ENCODE peak calls at places on chromosomes 12 and 14, in five cellular contexts. One of them, this sample, is unnamed.

GRCh38 chr12:79547044-79547734 is 143.6 kb downstream of the PAWR start:
- DNase-seq in HepG2: peak; percentile 93
- DNase-seq in H1: peak; percentile 86
- DNase-seq in K562: no peak
- DNase-seq in SK-N-SH: no peak
- DNase-seq in this sample: peak; percentile 78

GRCh38 chr12:128323115-128323514 is 56.1 kb downstream of the TMEM132C start:
- DNase-seq in HepG2: no peak
- DNase-seq in H1: no peak
- DNase-seq in K562: no peak
- DNase-seq in SK-N-SH: no peak
- DNase-seq in this sample: no peak

GRCh38 chr12:4089147-4089606 is 184.4 kb upstream of the CCND2 start:
- DNase-seq in HepG2: no peak
- DNase-seq in H1: no peak
- DNase-seq in K562: no peak
- DNase-seq in SK-N-SH: no peak
- DNase-seq in this sample: no peak

GRCh38 chr12:125533434-125534029 is 468.3 kb downstream of the AACS start:
- DNase-seq in HepG2: peak; percentile 11
- DNase-seq in H1: peak; percentile 50
- DNase-seq in K562: peak; percentile 70
- DNase-seq in SK-N-SH: peak; percentile 80
- DNase-seq in this sample: no peak

GRCh38 chr14:105487986-105488777 is 1.5 kb downstream of the CRIP1 start:
- DNase-seq in HepG2: no peak
- DNase-seq in H1: no peak
- DNase-seq in K562: no peak
- DNase-seq in SK-N-SH: no peak
- DNase-seq in this sample: no peak

GRCh38 chr12:119988788-119989618 is at the start of gene BICDL1:
- DNase-seq in HepG2: peak; percentile 67
- DNase-seq in H1: peak; percentile 93
- DNase-seq in K562: peak; percentile 95
- DNase-seq in SK-N-SH: peak; percentile 91
- DNase-seq in this sample: peak; percentile 93

GRCh38 chr14:22752422-22752821 is 14.1 kb upstream of the OXA1L start:
- DNase-seq in HepG2: peak; percentile 68
- DNase-seq in H1: no peak
- DNase-seq in K562: no peak
- DNase-seq in SK-N-SH: no peak
- DNase-seq in this sample: no peak

GRCh38 chr12:62719027-62719426 is 215.9 kb downstream of the PPM1H start:
- DNase-seq in HepG2: no peak
- DNase-seq in H1: no peak
- DNase-seq in K562: no peak
- DNase-seq in SK-N-SH: no peak
- DNase-seq in this sample: no peak

GRCh38 chr12:95218852-95219171 is 1.2 kb downstream of the VEZT start:
- DNase-seq in HepG2: no peak
- DNase-seq in H1: no peak
- DNase-seq in K562: no peak
- DNase-seq in SK-N-SH: no peak
- DNase-seq in this sample: no peak

DNA sequence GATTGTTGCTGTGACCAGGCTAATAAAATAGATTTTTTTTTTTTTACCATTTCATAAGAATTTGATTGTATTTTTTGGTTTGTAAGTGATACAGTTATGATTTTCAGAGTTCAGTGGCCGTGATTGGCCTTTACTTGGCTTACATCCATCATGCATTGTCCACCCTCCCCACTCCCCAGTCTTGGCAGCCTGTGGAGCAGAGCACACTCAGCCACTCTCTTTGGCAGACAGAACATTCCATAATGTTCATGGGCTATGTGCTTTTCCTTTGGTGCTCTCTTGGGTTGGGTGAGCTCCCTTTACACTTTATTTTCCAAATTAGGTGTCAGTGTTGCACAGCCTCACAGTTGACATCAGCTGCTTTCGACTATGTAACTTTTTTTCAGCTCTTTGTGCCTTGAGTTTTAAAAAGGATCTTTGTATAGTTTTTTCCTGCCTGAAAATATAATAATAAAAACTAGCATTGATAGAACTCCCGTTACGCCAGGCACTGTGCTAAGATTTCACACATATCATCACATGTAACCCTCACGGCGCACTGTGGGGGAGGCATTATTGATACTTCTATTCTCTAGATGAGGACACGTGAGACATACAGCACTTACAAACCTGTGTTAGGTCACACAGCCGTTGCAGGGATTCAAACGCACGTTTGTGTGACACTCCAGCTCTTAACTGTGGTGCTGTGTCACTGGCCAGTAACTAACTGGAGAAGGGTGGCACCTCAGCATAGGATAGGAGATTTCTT is 21.5 kb downstream of the SUDS3 start:
- DNase-seq in HepG2: no peak
- DNase-seq in H1: no peak
- DNase-seq in K562: no peak
- DNase-seq in SK-N-SH: no peak
- DNase-seq in this sample: no peak
- TF ChIP-seq YY1 in HepG2: no peak
- TF ChIP-seq YY1 in H1: no peak
- TF ChIP-seq YY1 in K562: no peak
- TF ChIP-seq YY1 in SK-N-SH: no peak
- TF ChIP-seq YY1 in this sample: no peak

GRCh38 chr12:123513805-123514204 is 19.7 kb downstream of the RILPL1 start:
- DNase-seq in HepG2: no peak
- DNase-seq in H1: no peak
- DNase-seq in K562: no peak
- DNase-seq in SK-N-SH: no peak
- DNase-seq in this sample: no peak

GRCh38 chr12:123516221-123516780 is 17.2 kb downstream of the RILPL1 start:
- DNase-seq in HepG2: no peak
- DNase-seq in H1: no peak
- DNase-seq in K562: no peak
- DNase-seq in SK-N-SH: no peak
- DNase-seq in this sample: no peak

DNA sequence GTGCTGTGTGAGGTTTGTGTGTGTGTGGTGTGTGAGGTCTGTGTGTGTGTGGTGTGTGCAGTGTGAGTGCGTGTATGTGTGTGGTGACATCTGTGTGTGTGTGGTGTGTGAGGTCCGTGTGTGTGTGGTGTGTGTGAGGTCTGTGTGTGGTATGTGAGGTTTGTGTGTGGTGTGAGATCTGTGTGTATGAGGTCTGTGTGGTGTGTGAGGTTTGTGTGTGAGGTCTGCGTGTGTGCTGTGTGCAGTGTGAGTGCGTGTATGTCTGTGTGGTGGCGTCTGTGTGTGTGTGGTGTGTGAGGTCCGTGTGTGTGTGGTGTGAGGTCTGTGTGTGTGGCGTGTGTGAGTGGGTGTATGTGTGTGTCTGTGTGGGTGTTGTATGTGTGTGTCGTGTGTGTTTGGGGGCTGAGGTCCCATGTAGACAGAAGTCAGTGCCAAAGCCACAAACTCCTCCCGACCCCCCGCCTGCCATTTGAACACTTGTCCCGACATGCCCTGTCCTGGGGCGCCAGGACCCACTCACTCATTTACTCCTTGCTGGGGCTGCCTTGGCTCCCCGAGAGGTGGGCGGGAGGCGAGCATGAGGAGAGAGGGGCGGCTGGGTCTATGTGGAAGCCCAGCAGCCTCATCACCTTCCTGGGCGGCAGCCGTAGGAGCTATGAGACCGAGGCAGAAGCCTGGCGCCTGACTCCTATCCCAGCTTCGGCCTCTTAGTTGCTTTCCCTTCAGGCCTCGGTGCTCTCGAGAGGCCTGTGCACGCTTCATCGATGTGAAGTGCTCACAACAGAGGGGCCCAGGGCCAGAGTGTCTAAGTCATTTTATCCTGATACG is 20.5 kb downstream of the RILPL1 start:
- DNase-seq in HepG2: no peak
- DNase-seq in H1: no peak
- DNase-seq in K562: no peak
- DNase-seq in SK-N-SH: no peak
- DNase-seq in this sample: no peak
- H3K27ac ChIP-seq in HepG2: peak overlapping the region; percentile 48
- H3K27ac ChIP-seq in H1: peak overlapping the region; percentile 33
- H3K27ac ChIP-seq in K562: no peak overlapping the region
- H3K27ac ChIP-seq in SK-N-SH: no peak overlapping the region
- H3K27ac ChIP-seq in this sample: peak overlapping the region; percentile 42

GRCh38 chr12:26937443-26937862 is 328 bp downstream of the INTS13 start:
- DNase-seq in HepG2: no peak
- DNase-seq in H1: no peak
- DNase-seq in K562: no peak
- DNase-seq in SK-N-SH: no peak
- DNase-seq in this sample: no peak

GRCh38 chr12:26935636-26936378 is 2.0 kb downstream of the INTS13 start:
- DNase-seq in HepG2: no peak
- DNase-seq in H1: no peak
- DNase-seq in K562: no peak
- DNase-seq in SK-N-SH: no peak
- DNase-seq in this sample: no peak

GRCh38 chr12:26937863-26938659 is at the start of the genes FGFR1OP2 and INTS13:
- DNase-seq in HepG2: peak; percentile 98
- DNase-seq in H1: peak; percentile 90
- DNase-seq in K562: peak; percentile 95
- DNase-seq in SK-N-SH: peak; percentile 94
- DNase-seq in this sample: peak; percentile 97

GRCh38 chr12:26938660-26939185 is 453 bp downstream of the FGFR1OP2 start:
- DNase-seq in HepG2: peak; percentile 35
- DNase-seq in H1: no peak
- DNase-seq in K562: no peak
- DNase-seq in SK-N-SH: no peak
- DNase-seq in this sample: peak; percentile 3

GRCh38 chr12:26936559-26937442 is 980 bp downstream of the INTS13 start:
- DNase-seq in HepG2: no peak
- DNase-seq in H1: no peak
- DNase-seq in K562: no peak
- DNase-seq in SK-N-SH: no peak
- DNase-seq in this sample: no peak
- TF ChIP-seq YY1 in HepG2: no peak
- TF ChIP-seq YY1 in H1: no peak
- TF ChIP-seq YY1 in K562: no peak
- TF ChIP-seq YY1 in SK-N-SH: no peak
- TF ChIP-seq YY1 in this sample: no peak

GRCh38 chr12:112905451-112906089 is 1.2 kb upstream of the OAS1 start:
- DNase-seq in HepG2: no peak
- DNase-seq in H1: no peak
- DNase-seq in K562: no peak
- DNase-seq in SK-N-SH: no peak
- DNase-seq in this sample: no peak

GRCh38 chr12:112904571-112904970 is 2.2 kb upstream of the OAS1 start:
- DNase-seq in HepG2: no peak
- DNase-seq in H1: no peak
- DNase-seq in K562: no peak
- DNase-seq in SK-N-SH: no peak
- DNase-seq in this sample: no peak

GRCh38 chr12:112907415-112908157 is 824 bp downstream of the OAS1 start:
- DNase-seq in HepG2: no peak
- DNase-seq in H1: no peak
- DNase-seq in K562: no peak
- DNase-seq in SK-N-SH: no peak
- DNase-seq in this sample: no peak

GRCh38 chr12:112908548-112908947 is 1.8 kb downstream of the OAS1 start:
- DNase-seq in HepG2: no peak
- DNase-seq in H1: no peak
- DNase-seq in K562: no peak
- DNase-seq in SK-N-SH: no peak
- DNase-seq in this sample: no peak

GRCh38 chr12:112906712-112907414 is at the start of gene OAS1:
- DNase-seq in HepG2: peak; percentile 72
- DNase-seq in H1: no peak
- DNase-seq in K562: no peak
- DNase-seq in SK-N-SH: peak; percentile 59
- DNase-seq in this sample: no peak
- H3K27ac ChIP-seq in HepG2: peak within 1 kb of the TSS; percentile 45
- H3K27ac ChIP-seq in H1: no peak within 1 kb of the TSS
- H3K27ac ChIP-seq in K562: no peak within 1 kb of the TSS
- H3K27ac ChIP-seq in SK-N-SH: peak within 1 kb of the TSS; percentile 92
- H3K27ac ChIP-seq in this sample: no peak within 1 kb of the TSS

GRCh38 chr12:67271976-67272375 is 2.8 kb downstream of the CAND1 start:
- DNase-seq in HepG2: no peak
- DNase-seq in H1: no peak
- DNase-seq in K562: no peak
- DNase-seq in SK-N-SH: no peak
- DNase-seq in this sample: no peak

GRCh38 chr12:67268335-67268895 is 743 bp upstream of the CAND1 start:
- DNase-seq in HepG2: peak; percentile 98
- DNase-seq in H1: peak; percentile 84
- DNase-seq in K562: peak; percentile 95
- DNase-seq in SK-N-SH: peak; percentile 86
- DNase-seq in this sample: peak; percentile 98

GRCh38 chr12:67270622-67271021 is 1.5 kb downstream of the CAND1 start:
- DNase-seq in HepG2: no peak
- DNase-seq in H1: no peak
- DNase-seq in K562: no peak
- DNase-seq in SK-N-SH: no peak
- DNase-seq in this sample: no peak

GRCh38 chr12:67268896-67269631 is at the start of gene CAND1:
- DNase-seq in HepG2: peak; percentile 98
- DNase-seq in H1: peak; percentile 78
- DNase-seq in K562: peak; percentile 94
- DNase-seq in SK-N-SH: peak; percentile 93
- DNase-seq in this sample: peak; percentile 99

GRCh38 chr12:67269632-67270578 is 747 bp downstream of the CAND1 start:
- DNase-seq in HepG2: peak; percentile 15
- DNase-seq in H1: no peak
- DNase-seq in K562: peak; percentile 24
- DNase-seq in SK-N-SH: peak; percentile 72
- DNase-seq in this sample: no peak
- TF ChIP-seq YY1 in HepG2: no peak
- TF ChIP-seq YY1 in H1: peak; percentile 30
- TF ChIP-seq YY1 in K562: peak; percentile 25
- TF ChIP-seq YY1 in SK-N-SH: no peak
- TF ChIP-seq YY1 in this sample: no peak

DNA sequence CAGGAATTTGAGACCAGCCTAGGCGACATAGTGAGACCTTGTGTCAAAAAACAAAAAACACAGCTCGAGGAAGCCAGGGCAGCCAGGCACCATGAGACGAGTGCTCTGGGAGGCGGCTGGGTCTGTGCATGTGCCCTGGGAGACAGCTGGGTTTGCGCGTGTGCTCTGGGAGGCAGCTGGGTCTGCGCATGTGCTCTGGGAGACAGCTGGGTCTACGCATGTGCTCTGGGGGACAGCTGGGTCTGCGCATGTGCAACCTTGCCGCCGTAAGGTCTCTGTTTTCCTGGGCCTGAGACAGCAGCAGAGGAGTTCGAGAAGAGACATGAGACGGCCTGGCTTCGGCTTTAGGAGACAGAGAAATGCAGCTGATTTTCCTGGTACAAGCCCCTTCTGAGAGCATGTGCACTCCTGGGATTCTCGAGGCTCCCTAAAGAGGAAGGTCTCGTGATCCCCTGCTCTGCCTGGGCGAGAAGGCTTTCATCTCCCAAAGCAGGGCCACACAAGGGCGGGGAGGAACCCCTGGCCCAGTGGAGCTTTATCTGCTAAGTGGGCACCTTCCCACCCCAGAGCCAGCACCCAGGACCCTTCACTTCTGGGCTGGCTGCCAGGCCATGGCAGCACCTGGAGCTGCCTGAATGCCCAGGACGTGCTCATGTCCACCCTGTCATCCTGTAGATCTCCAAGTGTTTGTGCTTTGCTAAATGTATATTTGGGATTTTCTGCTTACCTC is 3.5 kb upstream of the BDKRB1 start:
- DNase-seq in HepG2: no peak
- DNase-seq in H1: no peak
- DNase-seq in K562: peak; percentile 79
- DNase-seq in SK-N-SH: no peak
- DNase-seq in this sample: no peak
- H3K27ac ChIP-seq in HepG2: no peak overlapping the region
- H3K27ac ChIP-seq in H1: no peak overlapping the region
- H3K27ac ChIP-seq in K562: no peak overlapping the region
- H3K27ac ChIP-seq in SK-N-SH: peak overlapping the region; percentile 62
- H3K27ac ChIP-seq in this sample: no peak overlapping the region

This sample was measured in HCT116.